ENCODE peak calls at places on chromosomes 5 and 9, in eight cellular contexts. One of them, this sample, is unnamed.
A peak's percentile ranks its signal among the peaks of the same experiment; 100 is the strongest.

GRCh38 chr5:158205992-158206391 is 347.0 kb upstream of the CLINT1 start:
- DNase-seq in ovary: no peak
- DNase-seq in endothelial cell of umbilical vein: no peak
- DNase-seq in cardiac fibroblast: no peak
- DNase-seq in SW 1271: no peak
- DNase-seq in activated CD4-positive, alpha-beta T cell treated with anti-CD3 and anti-CD28 coated beads, Interleukin-2, amount 50 U/mL, for 1 hour: no peak
- DNase-seq in germinal center: no peak
- DNase-seq in HL-60: no peak
- DNase-seq in this sample: no peak

GRCh38 chr5:169801781-169802180 is 164.7 kb downstream of the DOCK2 start:
- DNase-seq in germinal center: no peak
- DNase-seq in SW 1271: no peak
- DNase-seq in endothelial cell of umbilical vein: no peak
- DNase-seq in cardiac fibroblast: peak; percentile 18
- DNase-seq in HL-60: no peak
- DNase-seq in activated CD4-positive, alpha-beta T cell treated with anti-CD3 and anti-CD28 coated beads, Interleukin-2, amount 50 U/mL, for 1 hour: no peak
- DNase-seq in ovary: no peak
- DNase-seq in this sample: no peak

GRCh38 chr9:125517577-125517976 is 189.4 kb downstream of the MAPKAP1 start:
- DNase-seq in cardiac fibroblast: no peak
- DNase-seq in SW 1271: no peak
- DNase-seq in germinal center: no peak
- DNase-seq in endothelial cell of umbilical vein: no peak
- DNase-seq in ovary: no peak
- DNase-seq in activated CD4-positive, alpha-beta T cell treated with anti-CD3 and anti-CD28 coated beads, Interleukin-2, amount 50 U/mL, for 1 hour: no peak
- DNase-seq in HL-60: no peak
- DNase-seq in this sample: no peak

GRCh38 chr9:4092793-4093709 is 206.8 kb downstream of the GLIS3 start:
- DNase-seq in ovary: no peak
- DNase-seq in germinal center: no peak
- DNase-seq in endothelial cell of umbilical vein: no peak
- DNase-seq in activated CD4-positive, alpha-beta T cell treated with anti-CD3 and anti-CD28 coated beads, Interleukin-2, amount 50 U/mL, for 1 hour: no peak
- DNase-seq in HL-60: no peak
- DNase-seq in SW 1271: no peak
- DNase-seq in cardiac fibroblast: peak; percentile 63
- DNase-seq in this sample: no peak

GRCh38 chr5:142517840-142518239 is 168.1 kb downstream of the FGF1 start:
- DNase-seq in endothelial cell of umbilical vein: no peak
- DNase-seq in germinal center: no peak
- DNase-seq in cardiac fibroblast: no peak
- DNase-seq in activated CD4-positive, alpha-beta T cell treated with anti-CD3 and anti-CD28 coated beads, Interleukin-2, amount 50 U/mL, for 1 hour: no peak
- DNase-seq in HL-60: no peak
- DNase-seq in ovary: no peak
- DNase-seq in SW 1271: no peak
- DNase-seq in this sample: no peak

GRCh38 chr5:62596096-62596495 is 17.5 kb downstream of the LRRC70 start:
- DNase-seq in cardiac fibroblast: no peak
- DNase-seq in activated CD4-positive, alpha-beta T cell treated with anti-CD3 and anti-CD28 coated beads, Interleukin-2, amount 50 U/mL, for 1 hour: no peak
- DNase-seq in HL-60: no peak
- DNase-seq in ovary: no peak
- DNase-seq in germinal center: no peak
- DNase-seq in SW 1271: no peak
- DNase-seq in endothelial cell of umbilical vein: no peak
- DNase-seq in this sample: no peak

GRCh38 chr9:76453785-76454184 is 5.2 kb upstream of the GCNT1 start:
- DNase-seq in cardiac fibroblast: peak; percentile 82
- DNase-seq in ovary: no peak
- DNase-seq in SW 1271: no peak
- DNase-seq in HL-60: no peak
- DNase-seq in germinal center: no peak
- DNase-seq in activated CD4-positive, alpha-beta T cell treated with anti-CD3 and anti-CD28 coated beads, Interleukin-2, amount 50 U/mL, for 1 hour: no peak
- DNase-seq in endothelial cell of umbilical vein: no peak
- DNase-seq in this sample: no peak

GRCh38 chr9:95268681-95269080 is 48.8 kb downstream of the FANCC start:
- DNase-seq in endothelial cell of umbilical vein: peak; percentile 47
- DNase-seq in activated CD4-positive, alpha-beta T cell treated with anti-CD3 and anti-CD28 coated beads, Interleukin-2, amount 50 U/mL, for 1 hour: no peak
- DNase-seq in ovary: no peak
- DNase-seq in SW 1271: no peak
- DNase-seq in germinal center: no peak
- DNase-seq in cardiac fibroblast: peak; percentile 65
- DNase-seq in HL-60: no peak
- DNase-seq in this sample: peak; percentile 89

GRCh38 chr5:69238760-69239251 is 4.1 kb downstream of the CDK7 start:
- DNase-seq in germinal center: no peak
- DNase-seq in ovary: no peak
- DNase-seq in SW 1271: peak; percentile 92
- DNase-seq in activated CD4-positive, alpha-beta T cell treated with anti-CD3 and anti-CD28 coated beads, Interleukin-2, amount 50 U/mL, for 1 hour: no peak
- DNase-seq in endothelial cell of umbilical vein: peak; percentile 79
- DNase-seq in cardiac fibroblast: peak; percentile 26
- DNase-seq in HL-60: no peak
- DNase-seq in this sample: no peak

GRCh38 chr5:141637693-141638419 is 1.1 kb downstream of the RELL2 start:
- DNase-seq in ovary: peak; percentile 53
- DNase-seq in HL-60: peak; percentile 72
- DNase-seq in activated CD4-positive, alpha-beta T cell treated with anti-CD3 and anti-CD28 coated beads, Interleukin-2, amount 50 U/mL, for 1 hour: peak; percentile 55
- DNase-seq in SW 1271: peak; percentile 36
- DNase-seq in germinal center: peak; percentile 84
- DNase-seq in endothelial cell of umbilical vein: peak; percentile 63
- DNase-seq in cardiac fibroblast: peak; percentile 60
- DNase-seq in this sample: peak; percentile 17

GRCh38 chr5:88890070-88890781 is 7.2 kb upstream of the MEF2C start:
- DNase-seq in SW 1271: no peak
- DNase-seq in germinal center: no peak
- DNase-seq in ovary: no peak
- DNase-seq in endothelial cell of umbilical vein: no peak
- DNase-seq in cardiac fibroblast: no peak
- DNase-seq in activated CD4-positive, alpha-beta T cell treated with anti-CD3 and anti-CD28 coated beads, Interleukin-2, amount 50 U/mL, for 1 hour: no peak
- DNase-seq in HL-60: no peak
- DNase-seq in this sample: no peak

GRCh38 chr5:168946363-168946762 is 354.6 kb downstream of the SLIT3 start:
- DNase-seq in ovary: no peak
- DNase-seq in activated CD4-positive, alpha-beta T cell treated with anti-CD3 and anti-CD28 coated beads, Interleukin-2, amount 50 U/mL, for 1 hour: no peak
- DNase-seq in endothelial cell of umbilical vein: no peak
- DNase-seq in SW 1271: no peak
- DNase-seq in HL-60: no peak
- DNase-seq in cardiac fibroblast: peak; percentile 16
- DNase-seq in germinal center: no peak
- DNase-seq in this sample: no peak

GRCh38 chr9:93278164-93278563 is 94.2 kb downstream of the WNK2 start:
- DNase-seq in activated CD4-positive, alpha-beta T cell treated with anti-CD3 and anti-CD28 coated beads, Interleukin-2, amount 50 U/mL, for 1 hour: no peak
- DNase-seq in SW 1271: no peak
- DNase-seq in ovary: no peak
- DNase-seq in endothelial cell of umbilical vein: no peak
- DNase-seq in HL-60: no peak
- DNase-seq in germinal center: no peak
- DNase-seq in cardiac fibroblast: no peak
- DNase-seq in this sample: no peak

GRCh38 chr9:100074989-100075388 is 23.8 kb downstream of the ERP44 start:
- DNase-seq in HL-60: no peak
- DNase-seq in endothelial cell of umbilical vein: no peak
- DNase-seq in SW 1271: no peak
- DNase-seq in activated CD4-positive, alpha-beta T cell treated with anti-CD3 and anti-CD28 coated beads, Interleukin-2, amount 50 U/mL, for 1 hour: no peak
- DNase-seq in cardiac fibroblast: no peak
- DNase-seq in ovary: no peak
- DNase-seq in germinal center: no peak
- DNase-seq in this sample: no peak

GRCh38 chr9:126652140-126652558 is 38.4 kb downstream of the LMX1B start:
- DNase-seq in SW 1271: no peak
- DNase-seq in cardiac fibroblast: no peak
- DNase-seq in HL-60: no peak
- DNase-seq in germinal center: no peak
- DNase-seq in ovary: no peak
- DNase-seq in activated CD4-positive, alpha-beta T cell treated with anti-CD3 and anti-CD28 coated beads, Interleukin-2, amount 50 U/mL, for 1 hour: no peak
- DNase-seq in endothelial cell of umbilical vein: no peak
- DNase-seq in this sample: peak; percentile 74